ENCODE peak calls at places on chromosomes 6 and 20, in eight cellular contexts. N is psoas muscle, U is colonic mucosa, T is right atrium auricular region, W is kidney, V is tibial artery, J is fibroblast of lung, Y is adrenal gland. L is an unnamed sample. For H3K4me1, the result is how much of the 10 kb centered on the place peaks cover.

GRCh38 chr6:154993710-154994109 is 1.4 kb upstream of the TIAM2 start:
- DNase-seq in T (no peak), V (no peak), N (no peak), W (no peak), U (no peak), Y (no peak), J (no peak), L (no peak)

GRCh38 chr6:118679293-118679692 is 27.9 kb upstream of the CEP85L start:
- DNase-seq in T (no peak), W (no peak), Y (no peak), V (no peak), U (no peak), N (no peak), J (peak), L (no peak)

GRCh38 chr6:55009114-55009513 is 162.5 kb downstream of the FAM83B start:
- DNase-seq in U (no peak), N (no peak), V (peak), T (no peak), J (no peak), W (no peak), Y (no peak), L (no peak)

GRCh38 chr20:12289476-12289875 is 371.8 kb downstream of the BTBD3 start:
- DNase-seq in J (no peak), Y (no peak), N (no peak), T (no peak), W (no peak), V (no peak), U (no peak), L (no peak)

GRCh38 chr6:87772597-87773530 is 70.8 kb upstream of the AKIRIN2 start:
- DNase-seq in T (no peak), J (peak), N (no peak), Y (peak), W (no peak), V (no peak), U (no peak), L (no peak)

GRCh38 chr20:33601861-33602260 is 60.3 kb upstream of the C20orf144 start:
- DNase-seq in T (no peak), Y (no peak), N (no peak), V (no peak), W (no peak), J (no peak), U (no peak), L (no peak)

GRCh38 chr20:25402583-25402982 is 4.9 kb upstream of the GINS1 start:
- DNase-seq in Y (no peak), N (no peak), W (no peak), V (no peak), U (no peak), J (peak), T (no peak), L (no peak)

GRCh38 chr6:149082320-149082719 is 235.2 kb upstream of the TAB2 start:
- DNase-seq in T (peak), V (peak), W (peak), J (peak), N (peak), Y (peak), U (peak), L (peak)

GRCh38 chr6:14638932-14639875 is 521.6 kb downstream of the CD83 start:
- DNase-seq in W (no peak), V (no peak), N (peak), T (peak), J (peak), Y (peak), U (peak), L (peak)

GRCh38 chr6:93677297-93677965 is 258.1 kb upstream of the EPHA7 start:
- DNase-seq in U (no peak), Y (no peak), N (no peak), W (no peak), J (no peak), V (no peak), T (no peak), L (peak)

GRCh38 chr6:22113046-22113766 is 183.6 kb downstream of the PRL start:
- DNase-seq in N (peak), J (peak), T (peak), U (no peak), W (no peak), Y (peak), V (no peak), L (no peak)

GRCh38 chr20:47571426-47571825 is 69.7 kb downstream of the NCOA3 start:
- DNase-seq in T (no peak), Y (no peak), W (no peak), J (no peak), N (no peak), U (no peak), V (no peak), L (no peak)

GRCh38 chr6:155147958-155148663 is 115.7 kb upstream of the CLDN20 start:
- DNase-seq in J (no peak), N (no peak), V (no peak), Y (no peak), W (no peak), T (no peak), U (no peak), L (no peak)

GRCh38 chr6:142803495-142804049 is 141.4 kb downstream of the HIVEP2 start:
- DNase-seq in N (no peak), V (no peak), T (no peak), U (no peak), W (no peak), J (no peak), Y (no peak), L (no peak)

GRCh38 chr6:142802124-142802523 is 142.9 kb downstream of the HIVEP2 start:
- DNase-seq in N (peak), J (peak), T (no peak), Y (peak), V (no peak), U (no peak), W (no peak), L (no peak)

GRCh38 chr6:142804490-142804889 is 140.5 kb downstream of the HIVEP2 start:
- DNase-seq in J (no peak), U (no peak), W (no peak), N (no peak), V (no peak), T (no peak), Y (no peak), L (no peak)

GRCh38 chr6:142805042-142805441 is 139.9 kb downstream of the HIVEP2 start:
- DNase-seq in U (no peak), Y (no peak), W (no peak), J (no peak), T (no peak), N (no peak), V (no peak), L (no peak)

GRCh38 chr6:142803027-142803426 is 141.9 kb downstream of the HIVEP2 start:
- DNase-seq in N (no peak), T (no peak), W (no peak), V (no peak), U (no peak), Y (no peak), J (no peak), L (no peak)
- H3K4me1 ChIP-seq in N (under half), T (under half), W (under half), V (under half), U (under half), Y (under half), J (under half), L (under half)

GRCh38 chr6:3094815-3095214 is 23.7 kb upstream of the BPHL start:
- DNase-seq in J (no peak), Y (no peak), N (no peak), W (no peak), V (no peak), U (no peak), T (no peak), L (no peak)

GRCh38 chr6:3088446-3088845 is 20.2 kb downstream of the RIPK1 start:
- DNase-seq in N (peak), V (no peak), T (no peak), U (no peak), Y (no peak), J (peak), W (no peak), L (no peak)

GRCh38 chr6:3086282-3086946 is 18.1 kb downstream of the RIPK1 start:
- DNase-seq in U (no peak), W (no peak), T (no peak), J (no peak), V (no peak), Y (no peak), N (no peak), L (no peak)

GRCh38 chr6:3088853-3089445 is 20.7 kb downstream of the RIPK1 start:
- DNase-seq in Y (no peak), J (peak), W (no peak), T (no peak), V (no peak), N (no peak), U (no peak), L (peak)

GRCh38 chr6:3090013-3090412 is 21.7 kb downstream of the RIPK1 start:
- DNase-seq in J (no peak), U (no peak), Y (no peak), N (no peak), V (no peak), T (no peak), W (no peak), L (peak)
- H3K4me3 ChIP-seq in J (no peak), U (no peak), Y (no peak), N (no peak), V (no peak), T (no peak), W (no peak), L (no peak)

GRCh38 chr20:57998276-57998675 is 230.2 kb downstream of the ANKRD60 start:
- DNase-seq in N (no peak), T (no peak), W (no peak), U (no peak), J (no peak), V (peak), Y (no peak), L (no peak)
- TF ChIP-seq CTCF in N (no peak), T (no peak), W (no peak), U (no peak), J (no peak), V (no peak), Y (no peak), L (no peak)

GRCh38 chr20:31572042-31572700 is 32.9 kb upstream of the ID1 start:
- DNase-seq in N (no peak), V (no peak), W (no peak), U (no peak), J (no peak), Y (no peak), T (no peak), L (peak)

GRCh38 chr20:31572701-31573554 is 32.2 kb upstream of the ID1 start:
- DNase-seq in J (peak), U (peak), V (peak), Y (peak), T (peak), N (peak), W (peak), L (peak)

GRCh38 chr20:31569163-31570020 is 35.7 kb upstream of the ID1 start:
- DNase-seq in J (peak), W (no peak), T (no peak), N (peak), U (peak), Y (peak), V (peak), L (peak)

GRCh38 chr20:31570021-31570463 is 35.0 kb upstream of the ID1 start:
- DNase-seq in U (no peak), T (no peak), W (no peak), Y (no peak), N (no peak), J (no peak), V (no peak), L (no peak)

DNA sequence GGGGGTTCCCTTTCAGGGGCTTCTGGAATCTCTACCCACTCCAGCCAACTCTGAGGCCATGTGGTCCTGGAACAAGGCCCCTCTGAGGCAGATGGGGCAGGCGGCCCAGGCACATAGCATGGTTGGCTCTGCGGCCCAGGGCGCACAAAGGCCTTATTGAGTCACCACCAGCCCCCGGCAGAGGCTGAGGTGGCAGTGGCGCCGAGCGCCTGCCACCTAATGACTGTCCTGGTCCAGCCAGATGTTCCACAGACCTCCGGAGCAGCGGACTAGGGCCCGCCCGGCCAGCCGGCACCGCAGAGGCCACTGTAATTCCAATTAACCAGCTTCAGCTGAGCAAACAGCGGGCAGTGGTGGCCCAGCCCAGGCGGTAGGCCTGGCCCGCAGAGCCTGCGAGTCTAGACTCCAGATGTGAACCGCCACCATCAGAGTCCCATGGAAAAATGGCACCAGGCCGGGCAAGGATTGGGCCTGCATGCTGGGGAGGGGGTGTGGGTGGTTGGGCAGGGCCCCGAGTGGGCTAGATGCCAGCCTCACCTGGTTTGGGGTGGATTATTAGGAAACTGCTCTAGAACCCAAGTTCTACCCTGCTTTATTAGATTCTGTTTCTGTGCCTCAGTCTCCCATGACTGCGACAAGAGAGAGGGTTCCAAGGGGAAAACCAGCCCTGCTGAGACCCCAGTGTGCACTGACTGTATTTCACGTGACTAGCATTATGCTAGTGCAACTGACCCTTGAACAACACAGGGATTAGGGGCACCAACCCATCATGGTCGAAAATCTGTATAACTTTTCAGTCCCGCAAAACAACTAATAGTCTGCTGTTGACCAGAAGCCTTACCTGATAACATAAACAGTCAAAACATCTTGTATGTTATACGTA is 34.1 kb upstream of the ID1 start:
- DNase-seq in W (no peak), T (no peak), J (no peak), V (no peak), Y (no peak), N (no peak), U (no peak), L (no peak)
- H3K4me1 ChIP-seq in W (under half), T (half or more), J (under half), V (under half), Y (under half), N (under half), U (under half), L (under half)

GRCh38 chr20:44811150-44811685 is 872 bp upstream of the RIMS4 start:
- DNase-seq in N (no peak), J (no peak), W (no peak), T (no peak), V (no peak), Y (no peak), U (no peak), L (no peak)

GRCh38 chr20:44809380-44810060 is 826 bp downstream of the RIMS4 start:
- DNase-seq in Y (no peak), N (no peak), J (no peak), U (no peak), V (no peak), W (no peak), T (no peak), L (no peak)

GRCh38 chr20:44810061-44810390 is 320 bp downstream of the RIMS4 start:
- DNase-seq in U (no peak), N (no peak), V (no peak), T (no peak), Y (no peak), J (no peak), W (no peak), L (no peak)

GRCh38 chr20:44807684-44808056 is 2.7 kb downstream of the RIMS4 start:
- DNase-seq in Y (no peak), V (no peak), U (no peak), N (no peak), J (no peak), W (no peak), T (no peak), L (no peak)

DNA sequence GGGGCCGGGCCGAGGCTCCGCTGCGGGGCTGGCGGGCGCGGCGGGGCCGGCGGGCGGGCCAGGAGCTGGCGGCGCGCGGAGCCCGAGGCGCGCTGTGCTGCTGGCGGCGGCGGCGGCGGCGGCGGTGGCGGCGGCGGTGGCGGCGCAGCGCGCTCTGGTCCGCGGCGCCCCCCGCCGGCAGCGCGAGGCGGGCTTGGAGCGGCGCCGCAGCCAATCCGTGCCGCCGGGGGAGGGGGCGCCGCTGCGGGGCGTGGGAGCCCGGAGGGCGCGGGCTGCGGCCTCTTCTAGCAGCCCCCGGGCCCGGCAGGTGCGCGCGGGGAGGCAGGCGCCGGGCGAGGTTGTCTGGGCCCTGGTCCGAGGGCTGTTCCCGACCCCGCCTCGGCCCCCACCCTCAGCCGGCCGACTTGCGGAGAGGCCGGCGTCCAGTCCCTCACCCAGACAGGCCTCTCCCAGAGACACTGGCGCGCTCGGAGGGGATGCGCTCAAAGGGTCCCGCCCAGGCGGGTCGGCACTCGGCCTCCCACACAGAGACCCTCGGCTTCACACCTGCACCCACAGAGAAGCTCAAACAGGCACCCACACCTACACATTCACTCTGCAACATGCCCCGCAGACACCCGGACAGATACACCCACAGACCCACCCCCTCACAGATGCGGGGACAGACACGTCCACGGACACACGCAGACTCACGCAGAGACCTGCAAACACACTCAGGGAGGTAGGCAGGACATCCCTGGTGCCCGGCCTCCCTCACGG is at the start of gene RIMS4:
- DNase-seq in T (no peak), Y (no peak), U (no peak), J (no peak), V (no peak), W (no peak), N (no peak), L (peak)
- H3K4me3 ChIP-seq in T (peak), Y (no peak), U (no peak), J (no peak), V (peak), W (no peak), N (peak), L (peak)

GRCh38 chr6:43407296-43407695 is 20.0 kb upstream of the ABCC10 start:
- DNase-seq in W (no peak), N (no peak), U (no peak), J (no peak), V (no peak), Y (peak), T (no peak), L (no peak)

GRCh38 chr6:43405354-43405753 is 22.0 kb upstream of the ABCC10 start:
- DNase-seq in U (no peak), N (no peak), Y (peak), T (no peak), W (no peak), J (no peak), V (no peak), L (no peak)

GRCh38 chr6:43399932-43400487 is 27.3 kb upstream of the ABCC10 start:
- DNase-seq in U (no peak), W (no peak), Y (no peak), V (no peak), J (no peak), N (no peak), T (no peak), L (no peak)

GRCh38 chr6:43401730-43402129 is 25.6 kb upstream of the ABCC10 start:
- DNase-seq in V (no peak), J (no peak), T (no peak), U (no peak), N (no peak), Y (no peak), W (no peak), L (no peak)

GRCh38 chr6:43402819-43403218 is 24.5 kb upstream of the ABCC10 start:
- DNase-seq in U (no peak), T (no peak), J (no peak), V (no peak), Y (no peak), W (no peak), N (no peak), L (peak)
- TF ChIP-seq CTCF in U (no peak), T (no peak), J (no peak), V (no peak), Y (no peak), W (no peak), N (no peak), L (peak)

GRCh38 chr6:109038837-109039398 is 55.7 kb downstream of the SESN1 start:
- DNase-seq in W (no peak), V (no peak), N (no peak), Y (no peak), U (no peak), J (no peak), T (no peak), L (no peak)

GRCh38 chr6:109033655-109034054 is 61.0 kb downstream of the SESN1 start:
- DNase-seq in Y (no peak), V (no peak), W (no peak), J (no peak), U (no peak), N (no peak), T (no peak), L (no peak)

GRCh38 chr6:109034439-109035041 is 60.1 kb downstream of the SESN1 start:
- DNase-seq in Y (no peak), J (peak), N (no peak), U (no peak), V (no peak), W (no peak), T (no peak), L (no peak)

GRCh38 chr6:109039795-109040194 is 54.9 kb downstream of the SESN1 start:
- DNase-seq in N (no peak), T (no peak), W (no peak), J (no peak), V (no peak), Y (no peak), U (no peak), L (no peak)

DNA sequence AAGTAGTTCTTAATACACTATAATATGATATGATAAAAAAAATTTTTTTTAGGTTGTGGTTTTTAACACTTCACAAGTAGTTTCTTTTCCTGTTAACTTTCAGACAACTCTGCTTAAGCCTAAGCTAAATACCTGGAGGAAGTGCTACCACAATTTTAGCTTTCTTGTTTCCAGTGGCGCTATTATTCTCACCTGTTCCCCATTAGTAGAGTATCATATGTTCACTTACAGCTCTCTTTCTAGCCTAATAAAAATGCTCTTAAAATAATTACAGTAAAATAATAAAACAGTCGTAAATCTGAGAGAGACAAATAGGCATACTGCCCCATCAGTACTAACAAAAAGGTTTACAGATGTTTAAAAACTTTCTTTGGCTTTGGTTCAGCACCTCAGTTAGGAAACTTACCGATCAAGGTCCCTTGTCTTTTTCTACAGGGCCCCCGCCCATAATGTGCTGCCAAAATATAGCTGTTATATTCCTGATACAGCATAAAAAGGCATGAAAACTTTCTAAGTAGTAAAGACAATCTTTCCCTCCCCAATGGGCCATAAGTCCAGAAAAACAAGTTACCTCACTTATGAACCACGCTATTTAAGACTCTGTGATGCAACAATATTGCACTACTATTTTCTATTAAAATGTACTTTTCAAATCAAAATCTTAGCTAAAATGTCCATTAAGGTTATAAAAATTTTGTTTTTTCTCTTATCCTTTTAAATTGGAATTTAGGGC is 57.9 kb downstream of the SESN1 start:
- DNase-seq in J (no peak), V (no peak), W (no peak), T (no peak), U (no peak), Y (no peak), N (no peak), L (no peak)
- H3K4me1 ChIP-seq in J (under half), V (under half), W (under half), T (under half), U (under half), Y (under half), N (half or more), L (under half)

DNA sequence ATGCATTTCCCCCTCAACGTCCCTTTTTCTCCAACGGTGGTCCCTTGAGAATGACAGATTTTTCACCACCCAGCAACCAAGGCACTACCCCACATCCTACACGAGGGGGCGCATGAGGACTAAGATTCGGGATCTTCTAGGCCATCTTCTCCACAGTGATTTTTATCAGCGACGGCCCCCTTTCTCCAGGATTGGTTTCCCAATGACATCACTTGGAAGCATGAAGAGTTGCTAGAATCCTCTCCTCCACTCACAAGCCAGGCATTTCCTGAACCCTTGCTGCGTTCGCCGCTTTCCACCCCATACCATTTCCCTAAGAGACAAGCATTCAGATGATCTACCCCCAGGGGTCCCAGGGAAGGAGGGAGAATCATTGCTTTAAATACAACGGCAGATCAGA is 252.0 kb downstream of the HIVEP2 start:
- DNase-seq in U (peak), J (peak), W (peak), T (peak), V (peak), Y (peak), N (peak), L (peak)
- H3K4me3 ChIP-seq in U (no peak), J (no peak), W (no peak), T (no peak), V (no peak), Y (no peak), N (no peak), L (peak)